ENCODE peak calls at places on chromosomes 12 and 14, in seven cellular contexts. W, N, I, G, R, X and L are unnamed samples.

GRCh38 chr14:56117765-56118610 is at the start of gene PELI2:
- DNase-seq in X (peak; percentile 52), G (peak; percentile 78), R (peak; percentile 59), I (peak; percentile 23), N (peak; percentile 77), W (peak; percentile 65), L (peak; percentile 67)

GRCh38 chr12:24948816-24949722 is at the start of gene BCAT1:
- DNase-seq in X (peak; percentile 46), I (no peak), W (peak; percentile 77), R (peak; percentile 63), G (peak; percentile 66), N (peak; percentile 76), L (peak; percentile 52)

GRCh38 chr14:59018460-59018859 is 170.0 kb upstream of the DAAM1 start:
- DNase-seq in X (no peak), R (no peak), N (no peak), W (no peak), G (no peak), I (no peak), L (no peak)

GRCh38 chr12:98352835-98353234 is 162.6 kb upstream of the TMPO start:
- DNase-seq in G (no peak), W (peak; percentile 59), X (no peak), I (no peak), N (no peak), R (no peak), L (no peak)

GRCh38 chr12:4997939-4998338 is 45.7 kb upstream of the KCNA5 start:
- DNase-seq in I (peak; percentile 75), X (no peak), N (peak; percentile 68), R (peak; percentile 49), G (no peak), W (peak; percentile 26), L (no peak)

GRCh38 chr12:92745874-92746553 is 43.2 kb downstream of the PLEKHG7 start:
- DNase-seq in G (peak; percentile 71), X (peak; percentile 44), N (peak; percentile 87), W (peak; percentile 79), R (peak; percentile 82), I (peak; percentile 95), L (no peak)

GRCh38 chr12:92518071-92518470 is 184.7 kb upstream of the PLEKHG7 start:
- DNase-seq in W (no peak), G (no peak), N (no peak), X (no peak), I (no peak), R (no peak), L (no peak)

GRCh38 chr12:100356646-100357223 is at the start of gene SLC17A8:
- DNase-seq in W (no peak), R (no peak), X (no peak), I (no peak), N (no peak), G (no peak), L (no peak)

GRCh38 chr14:93295541-93296220 is 37.2 kb downstream of the BTBD7 start:
- DNase-seq in W (no peak), G (no peak), N (no peak), R (no peak), X (no peak), I (no peak), L (no peak)

GRCh38 chr14:69055125-69055524 is 76.0 kb upstream of the ACTN1 start:
- DNase-seq in X (no peak), R (no peak), I (no peak), W (no peak), N (no peak), G (no peak), L (no peak)

GRCh38 chr14:102116361-102117180 is 23.1 kb upstream of the WDR20 start:
- DNase-seq in W (no peak), X (no peak), N (no peak), G (no peak), I (no peak), R (no peak), L (no peak)

GRCh38 chr12:52190860-52191729 is 719 bp downstream of the KRT80 start:
- DNase-seq in N (no peak), G (no peak), R (no peak), W (peak; percentile 58), X (no peak), I (no peak), L (no peak)

GRCh38 chr12:51262758-51263177 is 7.4 kb downstream of the SMAGP start:
- DNase-seq in N (no peak), X (no peak), W (peak; percentile 83), G (no peak), I (no peak), R (peak; percentile 63), L (no peak)

GRCh38 chr12:112901271-112901670 is 5.5 kb upstream of the OAS1 start:
- DNase-seq in N (no peak), G (no peak), W (no peak), R (no peak), I (no peak), X (no peak), L (no peak)

GRCh38 chr14:26596722-26597030 is 1.2 kb downstream of the NOVA1 start:
- DNase-seq in G (no peak), N (no peak), X (no peak), I (no peak), W (peak; percentile 12), R (no peak), L (no peak)

GRCh38 chr12:7123806-7124519 is 4.7 kb downstream of the RBP5 start:
- DNase-seq in N (no peak), R (no peak), W (no peak), X (no peak), G (no peak), I (no peak), L (no peak)

GRCh38 chr14:38047518-38047917 is 160.2 kb upstream of the SSTR1 start:
- DNase-seq in N (no peak), I (peak; percentile 15), G (no peak), W (no peak), X (no peak), R (no peak), L (no peak)

GRCh38 chr12:101009274-101009673 is 200.8 kb downstream of the SLC5A8 start:
- DNase-seq in G (no peak), R (no peak), I (no peak), W (no peak), X (no peak), N (no peak), L (no peak)

GRCh38 chr14:56150018-56150417 is 31.8 kb downstream of the PELI2 start:
- DNase-seq in W (no peak), X (no peak), R (no peak), N (no peak), I (no peak), G (no peak), L (no peak)

GRCh38 chr14:79333198-79333546 is 878.1 kb downstream of the DIO2 start:
- DNase-seq in N (no peak), G (no peak), X (no peak), R (no peak), W (no peak), I (no peak), L (no peak)

GRCh38 chr12:55132816-55133215 is 6.6 kb downstream of the OR9K2 start:
- DNase-seq in G (no peak), I (no peak), R (no peak), N (no peak), W (no peak), X (no peak), L (no peak)

GRCh38 chr12:27907766-27908165 is 64.8 kb downstream of the PTHLH start:
- DNase-seq in R (no peak), X (no peak), N (no peak), W (no peak), I (no peak), G (no peak), L (no peak)

GRCh38 chr12:6626654-6627283 is 9.0 kb downstream of the LPAR5 start:
- DNase-seq in I (no peak), X (no peak), R (no peak), W (no peak), G (no peak), N (no peak), L (peak; percentile 62)

GRCh38 chr14:102774391-102775153 is 2.7 kb upstream of the TRAF3 start:
- DNase-seq in X (no peak), N (no peak), W (peak; percentile 81), R (no peak), G (no peak), I (peak; percentile 69), L (peak; percentile 78)

GRCh38 chr12:70831538-70831937 is 89.0 kb downstream of the PTPRR start:
- DNase-seq in R (no peak), N (no peak), W (no peak), X (no peak), I (no peak), G (no peak), L (no peak)

GRCh38 chr14:28773917-28774691 is 7.5 kb downstream of the FOXG1 start:
- DNase-seq in I (peak; percentile 74), R (no peak), X (no peak), N (peak; percentile 56), G (no peak), W (peak; percentile 43), L (no peak)

GRCh38 chr14:74793506-74794155 is 30.5 kb downstream of the YLPM1 start:
- DNase-seq in R (no peak), G (no peak), N (no peak), X (no peak), W (peak; percentile 16), I (no peak), L (no peak)
- TF ChIP-seq CTCF in R (peak; percentile 37), G (peak; percentile 43), N (no peak), X (no peak), W (peak; percentile 40), I (peak; percentile 29), L (no peak)

GRCh38 chr12:104790296-104791125 is 167.6 kb downstream of the SLC41A2 start:
- DNase-seq in I (no peak), X (no peak), N (peak; percentile 42), R (no peak), G (peak; percentile 56), W (peak; percentile 45), L (peak; percentile 31)
- TF ChIP-seq CTCF in I (peak; percentile 61), X (peak; percentile 44), N (peak; percentile 40), R (peak; percentile 40), G (peak; percentile 65), W (peak; percentile 54), L (peak; percentile 83)

GRCh38 chr12:53481957-53482586 is 17.2 kb downstream of the MAP3K12 start:
- DNase-seq in I (no peak), G (no peak), W (peak; percentile 62), N (no peak), R (no peak), X (no peak), L (no peak)
- TF ChIP-seq CTCF in I (peak; percentile 25), G (no peak), W (peak; percentile 4), N (peak; percentile 10), R (no peak), X (peak; percentile 15), L (no peak)

GRCh38 chr14:34171431-34171830 is 220.6 kb upstream of the EGLN3 start:
- DNase-seq in N (no peak), I (no peak), G (no peak), X (no peak), R (no peak), W (no peak), L (no peak)

GRCh38 chr14:34173916-34174315 is 223.0 kb upstream of the EGLN3 start:
- DNase-seq in I (no peak), X (no peak), N (no peak), W (no peak), G (no peak), R (no peak), L (no peak)

GRCh38 chr14:34170891-34171290 is 220.0 kb upstream of the EGLN3 start:
- DNase-seq in X (no peak), N (no peak), W (no peak), G (no peak), I (no peak), R (no peak), L (no peak)

GRCh38 chr14:34172477-34173368 is 221.8 kb upstream of the EGLN3 start:
- DNase-seq in X (no peak), N (peak; percentile 34), G (no peak), R (no peak), W (no peak), I (no peak), L (no peak)

GRCh38 chr14:34172052-34172451 is 221.2 kb upstream of the EGLN3 start:
- DNase-seq in N (no peak), G (no peak), X (no peak), I (no peak), R (no peak), W (no peak), L (no peak)
- TF ChIP-seq CTCF in N (no peak), G (no peak), X (no peak), I (no peak), R (no peak), W (no peak), L (no peak)